ENCODE peak calls at places on chromosomes 5 and 9, in ten cellular contexts. One of them, this sample, is unnamed.

GRCh38 chr9:127249877-127250276 is 14.7 kb upstream of the GARNL3 start:
- DNase-seq in neuronal stem cell: no peak
- DNase-seq in H54: no peak
- DNase-seq in foreskin fibroblast: no peak
- DNase-seq in mesendoderm: no peak
- DNase-seq in GM03348: no peak
- DNase-seq in CD14-positive monocyte: no peak
- DNase-seq in memory B cell: no peak
- DNase-seq in activated effector memory CD4-positive, alpha-beta T cell treated with Interleukin-2 at 50 U/mL for 16 hours: no peak
- DNase-seq in WTC11: no peak
- DNase-seq in this sample: no peak

GRCh38 chr9:27145143-27145542 is 36.1 kb downstream of the TEK start:
- DNase-seq in neuronal stem cell: no peak
- DNase-seq in H54: no peak
- DNase-seq in foreskin fibroblast: no peak
- DNase-seq in mesendoderm: peak; percentile 44
- DNase-seq in GM03348: no peak
- DNase-seq in CD14-positive monocyte: no peak
- DNase-seq in memory B cell: no peak
- DNase-seq in activated effector memory CD4-positive, alpha-beta T cell treated with Interleukin-2 at 50 U/mL for 16 hours: no peak
- DNase-seq in WTC11: no peak
- DNase-seq in this sample: no peak

GRCh38 chr5:36444582-36444999 is 142.9 kb upstream of the RANBP3L start:
- DNase-seq in neuronal stem cell: no peak
- DNase-seq in H54: peak; percentile 12
- DNase-seq in foreskin fibroblast: no peak
- DNase-seq in mesendoderm: no peak
- DNase-seq in GM03348: peak; percentile 80
- DNase-seq in CD14-positive monocyte: no peak
- DNase-seq in memory B cell: no peak
- DNase-seq in activated effector memory CD4-positive, alpha-beta T cell treated with Interleukin-2 at 50 U/mL for 16 hours: no peak
- DNase-seq in WTC11: no peak
- DNase-seq in this sample: no peak

GRCh38 chr5:42952575-42952974 is 87.5 kb downstream of the ANXA2R start:
- DNase-seq in neuronal stem cell: no peak
- DNase-seq in H54: no peak
- DNase-seq in foreskin fibroblast: no peak
- DNase-seq in mesendoderm: no peak
- DNase-seq in GM03348: peak; percentile 20
- DNase-seq in CD14-positive monocyte: no peak
- DNase-seq in memory B cell: no peak
- DNase-seq in activated effector memory CD4-positive, alpha-beta T cell treated with Interleukin-2 at 50 U/mL for 16 hours: no peak
- DNase-seq in WTC11: no peak
- DNase-seq in this sample: no peak

GRCh38 chr5:78698218-78698751 is 49.7 kb upstream of the LHFPL2 start:
- DNase-seq in neuronal stem cell: no peak
- DNase-seq in H54: no peak
- DNase-seq in foreskin fibroblast: peak; percentile 29
- DNase-seq in mesendoderm: no peak
- DNase-seq in GM03348: peak; percentile 45
- DNase-seq in CD14-positive monocyte: no peak
- DNase-seq in memory B cell: no peak
- DNase-seq in activated effector memory CD4-positive, alpha-beta T cell treated with Interleukin-2 at 50 U/mL for 16 hours: no peak
- DNase-seq in WTC11: no peak
- DNase-seq in this sample: no peak

GRCh38 chr5:64874753-64875152 is 106.0 kb downstream of the CWC27 start:
- DNase-seq in neuronal stem cell: no peak
- DNase-seq in H54: no peak
- DNase-seq in foreskin fibroblast: no peak
- DNase-seq in mesendoderm: no peak
- DNase-seq in GM03348: peak; percentile 13
- DNase-seq in CD14-positive monocyte: no peak
- DNase-seq in memory B cell: no peak
- DNase-seq in activated effector memory CD4-positive, alpha-beta T cell treated with Interleukin-2 at 50 U/mL for 16 hours: no peak
- DNase-seq in WTC11: no peak
- DNase-seq in this sample: no peak

GRCh38 chr5:96226941-96227552 is 206.0 kb downstream of the PCSK1 start:
- DNase-seq in neuronal stem cell: no peak
- DNase-seq in H54: no peak
- DNase-seq in foreskin fibroblast: peak; percentile 94
- DNase-seq in mesendoderm: no peak
- DNase-seq in GM03348: peak; percentile 78
- DNase-seq in CD14-positive monocyte: no peak
- DNase-seq in memory B cell: no peak
- DNase-seq in activated effector memory CD4-positive, alpha-beta T cell treated with Interleukin-2 at 50 U/mL for 16 hours: no peak
- DNase-seq in WTC11: no peak
- DNase-seq in this sample: no peak

GRCh38 chr9:7637073-7637472 is 162.5 kb downstream of the DMAC1 start:
- DNase-seq in neuronal stem cell: no peak
- DNase-seq in H54: no peak
- DNase-seq in foreskin fibroblast: no peak
- DNase-seq in mesendoderm: no peak
- DNase-seq in GM03348: no peak
- DNase-seq in CD14-positive monocyte: no peak
- DNase-seq in memory B cell: no peak
- DNase-seq in activated effector memory CD4-positive, alpha-beta T cell treated with Interleukin-2 at 50 U/mL for 16 hours: no peak
- DNase-seq in WTC11: no peak
- DNase-seq in this sample: no peak

GRCh38 chr5:117454716-117455212 is 880.1 kb upstream of the SEMA6A start:
- DNase-seq in neuronal stem cell: peak; percentile 9
- DNase-seq in H54: peak; percentile 3
- DNase-seq in foreskin fibroblast: no peak
- DNase-seq in mesendoderm: peak; percentile 86
- DNase-seq in GM03348: peak; percentile 12
- DNase-seq in CD14-positive monocyte: no peak
- DNase-seq in memory B cell: peak; percentile 55
- DNase-seq in activated effector memory CD4-positive, alpha-beta T cell treated with Interleukin-2 at 50 U/mL for 16 hours: no peak
- DNase-seq in WTC11: peak; percentile 73
- DNase-seq in this sample: peak; percentile 13

This sample was measured in GM19239.